ENCODE peak calls at places on chromosomes 1 and 21, in six cellular contexts. X is trophoblast cell, F is adipocyte, Y is uterus, S is IMR-90, O is ovary. V is an unnamed sample. For H3K27me3, the result is how much of the 10 kb centered on the place peaks cover.

GRCh38 chr1:177779325-177779965 is 190.4 kb downstream of the SEC16B start:
- DNase-seq in S (no peak), Y (no peak), O (no peak), F (no peak), X (peak), V (no peak)

GRCh38 chr1:23577056-23577985 is 18.0 kb upstream of the ID3 start:
- DNase-seq in F (peak), X (peak), Y (no peak), S (peak), O (no peak), V (peak)

GRCh38 chr1:176869577-176869976 is 294.9 kb downstream of the ASTN1 start:
- DNase-seq in X (no peak), F (no peak), Y (no peak), O (no peak), S (no peak), V (no peak)

GRCh38 chr1:160307455-160307854 is 22.5 kb upstream of the PEX19 start:
- DNase-seq in Y (no peak), F (no peak), X (no peak), S (no peak), O (no peak), V (no peak)

GRCh38 chr1:244603498-244603897 is 49.4 kb upstream of the DESI2 start:
- DNase-seq in S (peak), Y (no peak), X (peak), F (peak), O (no peak), V (peak)

GRCh38 chr1:67336157-67336556 is 28.5 kb downstream of the IL12RB2 start:
- DNase-seq in S (no peak), F (no peak), Y (no peak), X (no peak), O (no peak), V (no peak)

GRCh38 chr1:9249534-9250335 is 15.2 kb downstream of the H6PD start:
- DNase-seq in Y (peak), X (peak), F (peak), O (peak), S (peak), V (peak)

GRCh38 chr21:41955516-41955915 is 1.7 kb upstream of the C2CD2 start:
- DNase-seq in S (no peak), X (peak), Y (no peak), O (no peak), F (no peak), V (no peak)

GRCh38 chr21:45259206-45259795 is 28.4 kb downstream of the POFUT2 start:
- DNase-seq in F (no peak), Y (no peak), X (no peak), S (no peak), O (no peak), V (no peak)

GRCh38 chr1:31595836-31596736 is 19.8 kb downstream of the TINAGL1 start:
- DNase-seq in F (no peak), Y (no peak), S (no peak), O (no peak), X (no peak), V (no peak)

GRCh38 chr1:100364731-100365130 is 12.4 kb downstream of the CDC14A start:
- DNase-seq in S (no peak), F (no peak), X (no peak), O (no peak), Y (no peak), V (no peak)

GRCh38 chr1:22291057-22291456 is 148.2 kb upstream of the WNT4 start:
- DNase-seq in O (no peak), X (no peak), S (no peak), F (no peak), Y (no peak), V (no peak)

GRCh38 chr1:115437146-115437639 is 99.1 kb upstream of the NGF start:
- DNase-seq in O (no peak), S (no peak), Y (no peak), X (no peak), F (no peak), V (no peak)

GRCh38 chr1:4214826-4215225 is 314.8 kb upstream of the C1orf174 start:
- DNase-seq in Y (no peak), X (no peak), S (no peak), O (no peak), F (no peak), V (no peak)

GRCh38 chr1:243501002-243501401 is 245.2 kb downstream of the SDCCAG8 start:
- DNase-seq in O (no peak), S (peak), X (no peak), F (peak), Y (no peak), V (peak)

GRCh38 chr1:243605604-243606003 is 244.4 kb downstream of the AKT3 start:
- DNase-seq in F (no peak), Y (no peak), S (peak), X (no peak), O (no peak), V (no peak)

GRCh38 chr1:53560572-53561487 is 101.6 kb downstream of the DMRTB1 start:
- DNase-seq in X (no peak), F (peak), Y (peak), O (no peak), S (peak), V (no peak)

GRCh38 chr1:26110731-26111529 is 694 bp upstream of the PDIK1L start:
- DNase-seq in X (peak), Y (peak), F (peak), S (peak), O (peak), V (peak)

GRCh38 chr1:244075247-244075722 is 24.2 kb downstream of the ZBTB18 start:
- DNase-seq in F (no peak), S (no peak), O (no peak), Y (no peak), X (no peak), V (no peak)

GRCh38 chr1:14742181-14742980 is 143.9 kb downstream of the KAZN start:
- DNase-seq in S (peak), F (peak), O (no peak), X (peak), Y (no peak), V (peak)

GRCh38 chr1:201728731-201729130 is 100.2 kb upstream of the IPO9 start:
- DNase-seq in Y (no peak), S (no peak), O (no peak), F (no peak), X (no peak), V (no peak)

GRCh38 chr1:6523566-6523965 is 30.7 kb downstream of the NOL9 start:
- DNase-seq in S (peak), X (peak), Y (no peak), O (no peak), F (peak), V (peak)

GRCh38 chr1:18947570-18947969 is 8.9 kb downstream of the IFFO2 start:
- DNase-seq in S (no peak), Y (no peak), X (no peak), O (no peak), F (no peak), V (no peak)

GRCh38 chr1:171877711-171878110 is 36.4 kb downstream of the DNM3 start:
- DNase-seq in Y (no peak), S (no peak), O (no peak), F (peak), X (no peak), V (peak)

GRCh38 chr1:937521-937920 is 13.8 kb downstream of the SAMD11 start:
- DNase-seq in F (no peak), Y (no peak), S (no peak), X (no peak), O (no peak), V (no peak)

GRCh38 chr1:225517697-225518096 is 89.9 kb upstream of the LBR start:
- DNase-seq in X (no peak), Y (no peak), S (no peak), O (no peak), F (no peak), V (no peak)

GRCh38 chr21:43902441-43902840 is 37.4 kb downstream of the AGPAT3 start:
- DNase-seq in Y (peak), X (no peak), O (no peak), F (no peak), S (peak), V (no peak)

GRCh38 chr1:157377216-157377821 is 175.0 kb downstream of the FCRL5 start:
- DNase-seq in F (peak), O (no peak), S (peak), X (peak), Y (no peak), V (peak)

GRCh38 chr1:237239248-237239647 is 197.3 kb downstream of the RYR2 start:
- DNase-seq in S (no peak), Y (no peak), O (no peak), X (no peak), F (no peak), V (no peak)

GRCh38 chr1:72433591-72433990 is 151.3 kb upstream of the NEGR1 start:
- DNase-seq in Y (no peak), X (no peak), F (no peak), O (no peak), S (no peak), V (no peak)

GRCh38 chr1:72435025-72435424 is 152.7 kb upstream of the NEGR1 start:
- DNase-seq in Y (no peak), O (no peak), S (peak), X (no peak), F (peak), V (peak)

GRCh38 chr1:72432645-72433267 is 150.4 kb upstream of the NEGR1 start:
- DNase-seq in S (no peak), O (no peak), X (no peak), Y (no peak), F (no peak), V (no peak)

GRCh38 chr1:72431810-72432209 is 149.5 kb upstream of the NEGR1 start:
- DNase-seq in F (peak), Y (no peak), S (peak), O (no peak), X (no peak), V (peak)

GRCh38 chr1:72434070-72434469 is 151.7 kb upstream of the NEGR1 start:
- DNase-seq in Y (no peak), O (no peak), S (no peak), X (no peak), F (no peak), V (no peak)
- H3K27me3 ChIP-seq in Y (under half), O (under half), S (under half), X (under half), F (under half), V (under half)

GRCh38 chr1:32870615-32871363 is at the start of gene FNDC5:
- DNase-seq in F (peak), X (peak), O (peak), Y (no peak), S (peak), V (no peak)
- H3K4me3 ChIP-seq in F (peak), X (peak), O (peak), Y (peak), S (peak), V (no peak)

GRCh38 chr1:154744352-154744751 is 125.7 kb downstream of the KCNN3 start:
- DNase-seq in F (no peak), X (no peak), Y (no peak), O (no peak), S (no peak), V (no peak)
- H3K27me3 ChIP-seq in F (under half), X (under half), Y (under half), O (under half), S (half or more), V (under half)

GRCh38 chr1:88984553-88984945 is 7.9 kb downstream of the KYAT3 start:
- DNase-seq in S (no peak), X (no peak), F (no peak), O (no peak), Y (no peak), V (no peak)

GRCh38 chr1:88985692-88986091 is 6.7 kb downstream of the KYAT3 start:
- DNase-seq in F (no peak), O (no peak), S (no peak), Y (no peak), X (no peak), V (peak)

GRCh38 chr1:88982055-88982454 is 10.4 kb downstream of the KYAT3 start:
- DNase-seq in S (peak), Y (no peak), X (no peak), F (no peak), O (no peak), V (peak)

GRCh38 chr1:88985033-88985432 is 7.4 kb downstream of the KYAT3 start:
- DNase-seq in O (peak), F (peak), X (peak), S (peak), Y (peak), V (peak)

DNA sequence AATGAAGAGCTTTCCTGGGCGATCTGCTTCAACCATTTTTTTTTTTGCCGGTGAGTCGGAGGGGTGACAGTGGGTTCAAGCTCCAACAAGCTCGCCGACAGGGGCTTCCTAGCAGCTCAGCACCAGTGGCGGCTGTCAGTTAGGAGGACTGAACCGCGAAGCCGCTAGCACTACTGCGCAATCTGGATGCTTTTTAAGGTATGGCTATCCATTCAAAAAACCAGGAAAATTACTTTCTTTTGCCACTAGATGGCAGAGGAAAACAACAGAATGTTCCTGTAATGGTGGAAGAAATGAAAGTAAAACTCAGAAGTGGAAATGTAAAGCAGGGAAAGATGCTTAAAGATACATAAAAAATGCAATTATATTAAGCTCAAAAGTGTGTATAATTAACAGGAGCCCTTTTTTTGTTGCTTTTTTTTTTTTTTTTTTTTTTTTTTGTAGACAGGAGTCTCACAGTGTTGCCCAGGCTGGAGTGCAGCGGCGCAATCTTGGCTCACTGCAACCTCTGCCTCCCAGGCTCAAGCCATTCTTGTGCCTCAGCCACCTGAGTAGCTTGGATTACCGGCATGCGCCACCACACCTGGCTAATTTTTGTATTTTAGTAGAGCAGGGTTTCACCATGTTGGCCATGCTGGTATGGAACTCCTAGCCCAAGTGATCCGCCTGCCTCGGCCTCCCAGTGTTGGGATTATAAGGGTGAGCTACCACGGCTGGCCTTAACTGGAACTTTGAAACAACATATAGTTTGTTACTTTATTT is 8.5 kb downstream of the KYAT3 start:
- DNase-seq in X (peak), Y (no peak), O (no peak), S (peak), F (peak), V (peak)
- H3K4me3 ChIP-seq in X (no peak), Y (no peak), O (no peak), S (no peak), F (peak), V (no peak)

DNA sequence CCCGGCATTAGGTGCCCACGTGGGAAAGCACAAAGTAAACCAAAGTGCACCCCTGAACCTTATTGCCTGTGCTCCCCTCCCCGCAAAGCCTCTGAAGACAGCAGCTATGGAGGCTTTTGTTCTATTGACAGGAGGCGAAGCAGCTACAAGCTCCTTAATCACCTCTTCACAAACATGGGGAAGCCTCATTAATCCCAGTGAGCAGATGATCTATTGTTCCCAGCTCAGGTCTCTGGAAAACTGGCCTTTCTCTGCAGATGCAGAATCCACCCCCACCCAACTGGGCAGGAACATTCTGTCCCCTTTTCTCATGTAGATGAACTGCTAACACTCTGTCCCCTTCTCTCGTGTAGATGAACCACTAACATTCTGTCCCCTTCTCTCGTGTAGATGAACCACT is 190.5 kb upstream of the CSF3R start:
- DNase-seq in Y (no peak), X (no peak), S (no peak), F (no peak), O (no peak), V (no peak)
- H3K27me3 ChIP-seq in Y (under half), X (under half), S (under half), F (under half), O (under half), V (under half)

GRCh38 chr1:59142663-59143487 is 154.0 kb upstream of the FGGY start:
- DNase-seq in O (no peak), X (peak), Y (peak), S (peak), F (peak), V (peak)
- H3K4me3 ChIP-seq in O (no peak), X (no peak), Y (no peak), S (no peak), F (peak), V (no peak)

GRCh38 chr1:34266127-34266951 is 89.6 kb downstream of the C1orf94 start:
- DNase-seq in F (no peak), O (no peak), X (no peak), Y (no peak), S (no peak), V (peak)
- H3K27me3 ChIP-seq in F (under half), O (under half), X (under half), Y (under half), S (under half), V (under half)

DNA sequence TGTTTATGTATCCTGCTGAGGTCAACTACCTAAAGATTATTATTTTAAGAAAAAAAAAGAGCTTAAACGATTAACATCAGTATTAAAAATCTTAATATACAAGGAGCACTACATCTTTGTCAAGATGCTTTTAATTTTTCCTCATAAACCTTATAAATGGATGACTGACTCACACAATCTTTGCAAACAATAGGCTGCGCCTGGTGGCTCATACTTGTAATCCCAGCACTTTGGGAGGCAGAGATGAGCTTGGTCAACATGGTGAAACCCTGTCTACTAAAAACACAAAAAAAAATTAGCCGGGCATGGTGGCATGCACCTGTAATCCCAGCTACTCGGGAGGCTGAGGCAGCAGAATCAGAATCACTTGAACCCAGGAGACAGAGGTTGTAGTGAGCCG is 1.7 kb downstream of the KHDC4 start:
- DNase-seq in O (no peak), X (no peak), F (no peak), S (no peak), Y (no peak), V (peak)
- H3K4me3 ChIP-seq in O (no peak), X (no peak), F (peak), S (no peak), Y (no peak), V (no peak)

DNA sequence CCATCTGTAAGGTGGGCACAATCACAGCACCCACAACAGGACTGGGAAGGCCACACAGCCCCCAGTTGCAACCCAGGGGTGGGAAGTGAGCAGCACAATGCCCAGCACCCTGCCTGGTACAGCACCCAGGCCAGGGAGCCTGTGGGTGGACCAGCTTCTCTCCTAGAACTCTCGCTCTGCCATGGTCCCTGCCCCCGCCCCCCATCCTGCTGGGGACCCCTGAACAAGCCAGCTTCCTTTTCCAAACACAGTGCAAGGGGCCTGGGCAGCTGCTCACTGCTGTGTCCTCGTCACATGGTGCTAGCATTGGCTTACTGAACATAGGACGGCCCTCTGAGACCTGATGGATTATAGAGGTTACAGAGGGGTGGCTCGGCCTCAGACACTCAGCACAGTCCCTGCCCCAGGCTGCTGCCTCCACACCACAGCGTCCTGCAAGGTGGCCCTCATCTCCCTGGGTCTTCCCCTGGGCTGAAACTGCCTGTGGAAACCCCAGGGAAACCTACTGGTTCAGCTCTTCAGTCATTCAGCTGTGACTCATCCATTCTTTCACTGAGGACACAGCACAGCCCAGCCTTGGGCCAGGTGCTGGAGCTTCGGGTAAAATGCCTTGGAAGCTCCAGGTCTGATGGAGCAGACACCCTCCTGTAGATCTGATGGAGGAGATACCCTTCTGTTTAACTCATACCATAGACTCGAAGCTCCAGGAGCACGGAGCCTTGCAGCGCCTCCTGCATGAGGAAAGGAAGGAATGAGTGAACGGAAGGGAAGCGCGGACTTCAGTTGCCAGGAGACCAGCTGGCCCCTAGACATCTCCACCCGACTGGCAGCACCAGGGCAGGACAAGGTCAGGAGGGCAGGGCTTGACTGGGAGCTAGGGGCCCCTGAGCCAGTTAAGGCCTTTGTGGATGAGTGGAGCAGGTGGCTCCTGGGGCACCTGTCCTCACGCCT is 8.1 kb upstream of the PRDM16 start:
- DNase-seq in O (no peak), Y (no peak), X (no peak), F (peak), S (no peak), V (peak)
- H3K27me3 ChIP-seq in O (under half), Y (under half), X (under half), F (half or more), S (under half), V (under half)

DNA sequence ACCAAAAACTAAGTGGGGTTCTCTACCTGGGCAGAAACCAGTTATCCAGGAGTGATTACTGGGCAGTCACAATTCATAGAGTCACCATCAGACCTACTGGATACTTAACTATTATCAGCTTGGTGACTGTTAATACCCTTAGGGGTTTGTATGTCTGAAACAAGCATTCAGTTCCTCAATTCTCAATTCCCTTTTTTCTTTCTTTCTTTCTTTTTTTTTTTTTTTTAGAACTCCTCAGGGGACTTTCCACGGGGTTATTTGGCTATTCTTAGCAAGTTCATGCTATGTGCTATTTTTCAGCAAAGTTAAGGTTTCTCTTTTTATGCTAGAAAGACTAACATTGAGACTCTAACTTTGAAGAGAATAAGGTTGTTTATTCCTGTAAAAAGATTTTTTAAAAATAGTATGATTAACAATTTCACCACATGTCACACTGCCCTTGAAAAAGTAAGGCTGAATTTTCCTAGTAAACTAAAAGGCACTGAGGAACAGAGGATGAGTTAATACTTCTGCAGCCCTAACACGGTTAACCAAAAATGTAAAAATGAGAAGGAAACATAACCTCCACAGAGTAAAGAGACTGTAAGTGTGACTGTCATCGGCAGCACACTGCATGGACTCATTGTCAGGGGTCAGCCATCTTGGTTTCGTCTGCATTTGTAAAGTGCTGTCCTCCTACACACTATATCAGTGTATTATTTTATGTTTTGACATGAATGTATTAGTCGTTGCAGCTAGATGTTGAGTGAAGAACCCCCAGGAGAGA is 310.2 kb downstream of the NTNG1 start:
- DNase-seq in F (no peak), X (no peak), S (no peak), Y (no peak), O (no peak), V (no peak)
- H3K4me3 ChIP-seq in F (no peak), X (no peak), S (no peak), Y (no peak), O (no peak), V (no peak)

V was measured in bronchial epithelial cell.